ENCODE peak calls at places on chromosomes 4 and X, in eight cellular contexts. W is NCI-H2029 treated with DMSO at 0.1 percent for 48 hours, V is SIG-M5, T is head of caudate nucleus, F is COR-L47, H is transverse colon, Z is AG08396, K is OCI-LY7. C is an unnamed sample.

GRCh38 chr4:20255251-20255586 is 3.5 kb downstream of the SLIT2 start:
- DNase-seq in W (no peak), V (no peak), T (no peak), F (no peak), H (no peak), Z (no peak), K (no peak), C (no peak)

GRCh38 chr4:74235135-74235534 is 73.1 kb upstream of the EPGN start:
- DNase-seq in W (no peak), V (peak), T (no peak), F (no peak), H (no peak), Z (no peak), K (no peak), C (no peak)

GRCh38 chr4:153281476-153281875 is 63.0 kb upstream of the MND1 start:
- DNase-seq in W (no peak), V (no peak), T (no peak), F (peak), H (no peak), Z (no peak), K (no peak), C (no peak)

GRCh38 chr4:88803600-88804096 is 106.0 kb upstream of the NAP1L5 start:
- DNase-seq in W (no peak), V (peak), T (no peak), F (no peak), H (peak), Z (peak), K (no peak), C (peak)

GRCh38 chr4:168361365-168362024 is 42.9 kb upstream of the DDX60 start:
- DNase-seq in W (no peak), V (no peak), T (no peak), F (no peak), H (no peak), Z (no peak), K (no peak), C (no peak)

GRCh38 chr4:114807759-114808404 is 209.3 kb downstream of the UGT8 start:
- DNase-seq in W (no peak), V (no peak), T (no peak), F (no peak), H (no peak), Z (peak), K (peak), C (peak)

GRCh38 chr4:158624889-158625478 is 46.7 kb downstream of the C4orf46 start:
- DNase-seq in W (peak), V (no peak), T (no peak), F (peak), H (no peak), Z (peak), K (peak), C (peak)

GRCh38 chr4:157204634-157205244 is 15.8 kb upstream of the GRIA2 start:
- DNase-seq in W (no peak), V (no peak), T (no peak), F (no peak), H (peak), Z (peak), K (no peak), C (no peak)

GRCh38 chrX:74422029-74422352 is 698 bp downstream of the SLC16A2 start:
- DNase-seq in W (no peak), V (no peak), T (peak), F (no peak), H (no peak), Z (peak), K (no peak), C (no peak)

GRCh38 chr4:113958766-113959540 is 20.5 kb downstream of the ARSJ start:
- DNase-seq in W (no peak), V (no peak), T (no peak), F (peak), H (no peak), Z (no peak), K (no peak), C (peak)